ENCODE peak calls at places on chromosomes 12 and 14, in six cellular contexts. D is lung, P is heart left ventricle, F is left lung, R is Panc1, A is PC-3. U is an unnamed sample.

GRCh38 chr14:89283327-89284060 is 133.5 kb downstream of the FOXN3 start:
- DNase-seq in D (no peak), P (no peak), F (no peak), R (no peak), A (no peak), U (no peak)

GRCh38 chr14:72638021-72638420 is 255.9 kb downstream of the DPF3 start:
- DNase-seq in D (no peak), P (peak), F (no peak), R (no peak), A (peak), U (no peak)

GRCh38 chr14:49879683-49880204 is 13.1 kb upstream of the ARF6 start:
- DNase-seq in D (no peak), P (no peak), F (no peak), R (no peak), A (peak), U (peak)

GRCh38 chr14:74846968-74847549 is 28.9 kb downstream of the PROX2 start:
- DNase-seq in D (no peak), P (no peak), F (no peak), R (no peak), A (peak), U (no peak)

GRCh38 chr12:96108321-96108720 is 72.9 kb upstream of the LTA4H start:
- DNase-seq in D (peak), P (peak), F (no peak), R (no peak), A (no peak), U (peak)

GRCh38 chr12:55220725-55221124 is at the start of gene OR10A7:
- DNase-seq in D (no peak), P (no peak), F (no peak), R (no peak), A (no peak), U (no peak)

GRCh38 chr12:46998811-46999368 is 80.5 kb upstream of the PCED1B start:
- DNase-seq in D (no peak), P (no peak), F (no peak), R (no peak), A (peak), U (no peak)

GRCh38 chr12:66387067-66387466 is 84.8 kb downstream of the HELB start:
- DNase-seq in D (no peak), P (no peak), F (no peak), R (no peak), A (no peak), U (no peak)

GRCh38 chr12:123398177-123398916 is 14.4 kb downstream of the KMT5A start:
- DNase-seq in D (peak), P (peak), F (no peak), R (no peak), A (no peak), U (peak)

GRCh38 chr14:106622200-106622745 is 1095.9 kb downstream of the TMEM121 start:
- DNase-seq in D (no peak), P (no peak), F (no peak), R (no peak), A (no peak), U (no peak)

GRCh38 chr12:131728720-131729119 is 17.8 kb downstream of the SFSWAP start:
- DNase-seq in D (no peak), P (no peak), F (no peak), R (no peak), A (no peak), U (no peak)

DNA sequence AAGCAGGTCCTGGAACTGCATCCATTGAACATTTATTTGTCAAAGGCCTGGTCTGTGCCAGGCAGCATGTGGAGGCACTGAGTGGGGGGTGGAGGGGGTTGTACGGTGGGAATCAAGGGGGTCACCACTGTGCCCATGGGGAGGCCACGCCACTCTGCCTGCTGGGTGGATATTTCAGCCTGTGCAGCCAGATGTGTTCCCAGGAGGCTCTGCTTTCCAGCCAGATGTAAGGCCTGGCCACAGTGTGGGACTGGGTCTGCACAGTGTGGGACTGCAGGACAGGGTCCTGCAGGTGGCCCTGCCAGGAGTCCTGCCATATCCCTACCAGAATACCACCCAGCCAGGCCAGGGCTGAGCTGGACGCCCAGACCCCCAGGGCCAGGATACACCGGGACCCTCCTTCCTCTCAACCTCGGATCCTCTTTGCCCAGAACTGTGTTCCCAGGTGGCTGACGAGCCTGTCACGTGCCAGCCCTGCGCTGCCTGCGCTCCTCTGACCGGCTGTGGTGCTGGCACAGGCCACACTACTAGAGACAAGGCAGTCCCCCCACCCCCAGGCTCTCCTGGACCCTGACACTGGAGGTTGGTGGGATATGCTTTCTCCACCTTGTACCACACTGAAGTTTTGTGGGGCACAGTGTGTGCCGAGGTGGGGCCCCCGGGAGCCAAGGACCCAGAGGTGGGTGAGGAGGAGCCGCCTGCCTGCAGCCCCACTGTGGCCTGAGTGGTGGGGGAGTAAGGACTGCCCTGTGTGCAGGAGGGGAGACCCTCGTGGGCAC is 17.5 kb downstream of the XRCC3 start:
- DNase-seq in D (no peak), P (peak), F (peak), R (no peak), A (no peak), U (no peak)
- H3K27ac ChIP-seq in D (no peak), P (no peak), F (no peak), R (peak), A (no peak), U (no peak)

DNA sequence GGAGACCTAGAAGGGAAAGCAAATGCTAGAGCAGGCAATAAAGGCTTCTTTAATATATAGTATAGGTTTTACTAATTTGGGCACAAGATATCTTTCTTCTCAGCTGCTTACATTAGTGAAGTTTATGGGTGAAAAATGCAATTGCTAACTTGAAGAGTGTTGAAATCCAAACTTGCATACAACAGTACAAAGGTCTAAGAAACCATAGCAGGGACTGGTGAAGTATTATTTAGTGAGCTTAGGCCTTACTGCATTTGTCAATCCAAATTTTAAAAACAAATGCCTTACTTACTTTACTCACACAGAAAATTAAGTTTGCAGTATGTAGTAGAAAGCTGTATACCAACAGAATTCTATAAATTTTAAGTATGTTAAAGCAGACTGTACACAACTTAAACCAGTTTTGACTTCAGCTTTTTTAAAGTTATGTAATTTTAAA is 1.4 kb upstream of the AP4S1 start:
- DNase-seq in D (no peak), P (no peak), F (no peak), R (no peak), A (no peak), U (no peak)
- H3K27ac ChIP-seq in D (no peak), P (no peak), F (peak), R (peak), A (no peak), U (peak)

GRCh38 chr12:30110505-30110904 is 326.8 kb upstream of the TMTC1 start:
- DNase-seq in D (no peak), P (peak), F (peak), R (no peak), A (no peak), U (no peak)

GRCh38 chr12:30111719-30112118 is 328.0 kb upstream of the TMTC1 start:
- DNase-seq in D (no peak), P (no peak), F (no peak), R (no peak), A (no peak), U (no peak)

GRCh38 chr12:30108666-30109065 is 324.9 kb upstream of the TMTC1 start:
- DNase-seq in D (no peak), P (no peak), F (no peak), R (no peak), A (no peak), U (no peak)

GRCh38 chr12:30106204-30106603 is 322.5 kb upstream of the TMTC1 start:
- DNase-seq in D (no peak), P (no peak), F (no peak), R (no peak), A (no peak), U (no peak)

GRCh38 chr12:30110970-30111586 is 327.3 kb upstream of the TMTC1 start:
- DNase-seq in D (no peak), P (no peak), F (no peak), R (no peak), A (peak), U (no peak)
- H3K27ac ChIP-seq in D (no peak), P (no peak), F (no peak), R (no peak), A (no peak), U (no peak)

GRCh38 chr14:91295276-91295845 is 50.9 kb upstream of the GPR68 start:
- DNase-seq in D (no peak), P (no peak), F (no peak), R (no peak), A (no peak), U (no peak)

GRCh38 chr14:91292476-91292875 is 48.0 kb upstream of the GPR68 start:
- DNase-seq in D (no peak), P (no peak), F (no peak), R (no peak), A (no peak), U (no peak)

GRCh38 chr14:91291786-91292405 is 47.4 kb upstream of the GPR68 start:
- DNase-seq in D (no peak), P (no peak), F (no peak), R (no peak), A (no peak), U (no peak)

GRCh38 chr14:91294153-91294552 is 49.6 kb upstream of the GPR68 start:
- DNase-seq in D (no peak), P (peak), F (no peak), R (no peak), A (no peak), U (no peak)

DNA sequence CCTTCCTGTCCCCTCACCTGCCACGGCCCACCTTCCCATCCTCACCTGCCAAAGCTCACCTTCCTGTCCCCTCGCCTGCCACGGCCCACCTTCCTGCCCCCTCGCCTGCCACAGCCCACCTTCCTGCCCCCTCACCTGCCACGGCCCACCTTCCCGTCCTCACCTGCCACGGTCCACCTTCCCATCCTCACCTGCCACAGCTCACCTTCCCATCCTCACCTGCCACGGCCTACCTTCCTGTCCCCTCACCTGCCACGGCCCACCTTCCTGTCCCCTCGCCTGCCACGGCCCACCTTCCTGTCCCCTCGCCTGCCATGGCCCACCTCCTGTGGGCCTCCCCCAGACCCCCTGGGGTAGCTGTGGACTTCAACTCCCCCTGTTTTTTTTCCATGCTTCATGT is 48.8 kb upstream of the GPR68 start:
- DNase-seq in D (no peak), P (no peak), F (no peak), R (no peak), A (no peak), U (peak)
- H3K27ac ChIP-seq in D (no peak), P (no peak), F (no peak), R (no peak), A (no peak), U (no peak)

GRCh38 chr12:52179396-52179973 is 12.3 kb downstream of the KRT80 start:
- DNase-seq in D (no peak), P (peak), F (peak), R (no peak), A (no peak), U (no peak)

GRCh38 chr12:52180971-52181628 is 10.7 kb downstream of the KRT80 start:
- DNase-seq in D (no peak), P (no peak), F (peak), R (no peak), A (no peak), U (no peak)

GRCh38 chr12:52175411-52176350 is 16.1 kb downstream of the KRT80 start:
- DNase-seq in D (no peak), P (no peak), F (peak), R (no peak), A (no peak), U (no peak)

GRCh38 chr12:52178984-52179383 is 12.8 kb downstream of the KRT80 start:
- DNase-seq in D (no peak), P (no peak), F (peak), R (no peak), A (no peak), U (no peak)

DNA sequence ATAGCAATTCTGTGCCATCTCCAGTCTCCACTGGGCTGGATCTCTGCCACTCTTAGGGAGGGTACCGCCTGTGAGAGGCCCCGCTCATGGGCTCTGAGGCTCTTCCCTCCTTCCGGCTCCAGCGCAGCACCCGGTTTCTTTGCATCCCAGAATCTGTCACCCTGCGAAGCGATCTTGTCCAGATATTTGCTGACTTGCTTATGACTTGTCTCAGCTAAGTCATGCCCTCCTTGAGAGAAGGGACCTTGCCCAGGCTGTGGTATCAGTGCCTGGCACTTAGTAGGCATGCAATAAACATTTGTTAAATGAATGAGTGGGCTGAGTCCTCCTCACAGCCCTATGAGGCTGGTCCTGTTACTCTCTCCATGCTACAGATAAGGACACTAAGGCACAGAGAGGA is 13.4 kb downstream of the KRT80 start:
- DNase-seq in D (no peak), P (no peak), F (peak), R (no peak), A (no peak), U (no peak)
- H3K27ac ChIP-seq in D (no peak), P (no peak), F (no peak), R (no peak), A (no peak), U (no peak)